ENCODE peak calls at places on chromosome 14, in four cellular contexts. V is naive thymus-derived CD4-positive, alpha-beta T cell; H is hepatocyte; G is tibial nerve. A is an unnamed sample.

GRCh38 chr14:21090194-21090939 is 8.1 kb downstream of the ZNF219 start:
- DNase-seq in V (no peak), H (no peak), G (no peak), A (no peak)

GRCh38 chr14:49861581-49861922 is 9.0 kb upstream of the NEMF start:
- DNase-seq in V (no peak), H (peak; percentile 72), G (peak; percentile 70), A (peak; percentile 85)

GRCh38 chr14:60650382-60650961 is 1.2 kb upstream of the SIX1 start:
- DNase-seq in V (no peak), H (no peak), G (no peak), A (peak; percentile 43)

GRCh38 chr14:75453817-75454434 is 26.1 kb downstream of the JDP2 start:
- DNase-seq in V (peak; percentile 16), H (no peak), G (no peak), A (no peak)

GRCh38 chr14:73231874-73232851 is 5.1 kb upstream of the PAPLN start:
- DNase-seq in V (no peak), H (peak; percentile 29), G (no peak), A (no peak)

GRCh38 chr14:88992011-88992410 is 167.6 kb downstream of the TTC8 start:
- DNase-seq in V (no peak), H (no peak), G (no peak), A (no peak)

GRCh38 chr14:88576222-88576621 is 13.4 kb downstream of the ZC3H14 start:
- DNase-seq in V (no peak), H (no peak), G (no peak), A (no peak)

GRCh38 chr14:70254476-70254961 is 65.8 kb upstream of the SLC8A3 start:
- DNase-seq in V (no peak), H (peak; percentile 84), G (no peak), A (peak; percentile 16)

GRCh38 chr14:68397827-68398226 is 395.0 kb downstream of the ZFP36L1 start:
- DNase-seq in V (no peak), H (peak; percentile 46), G (no peak), A (no peak)

GRCh38 chr14:75373133-75373532 is 54.7 kb upstream of the JDP2 start:
- DNase-seq in V (no peak), H (no peak), G (no peak), A (no peak)

GRCh38 chr14:50407089-50407813 is 10.6 kb upstream of the CDKL1 start:
- DNase-seq in V (no peak), H (peak; percentile 19), G (no peak), A (no peak)

GRCh38 chr14:20468773-20469241 is 399 bp upstream of the PNP start:
- DNase-seq in V (no peak), H (peak; percentile 16), G (no peak), A (no peak)

GRCh38 chr14:76024211-76024907 is 38.8 kb downstream of the IFT43 start:
- DNase-seq in V (no peak), H (no peak), G (no peak), A (no peak)

GRCh38 chr14:40733206-40733605 is 873.5 kb upstream of the LRFN5 start:
- DNase-seq in V (no peak), H (no peak), G (no peak), A (no peak)

GRCh38 chr14:59463773-59464650 is 1.2 kb downstream of the GPR135 start:
- DNase-seq in V (peak; percentile 12), H (peak; percentile 50), G (no peak), A (no peak)

GRCh38 chr14:39383026-39383626 is 49.1 kb downstream of the FBXO33 start:
- DNase-seq in V (peak; percentile 12), H (no peak), G (no peak), A (no peak)

GRCh38 chr14:25400607-25401206 is 350.8 kb upstream of the STXBP6 start:
- DNase-seq in V (no peak), H (peak; percentile 81), G (peak; percentile 83), A (peak; percentile 50)

GRCh38 chr14:72476657-72477499 is 417.0 kb downstream of the DPF3 start:
- DNase-seq in V (peak; percentile 31), H (peak; percentile 20), G (no peak), A (no peak)

GRCh38 chr14:93619176-93619793 is 169.0 kb downstream of the PRIMA1 start:
- DNase-seq in V (no peak), H (peak; percentile 65), G (peak; percentile 34), A (peak; percentile 57)

GRCh38 chr14:105486974-105487448 is 325 bp downstream of the CRIP1 start:
- DNase-seq in V (peak; percentile 34), H (no peak), G (peak; percentile 58), A (no peak)

GRCh38 chr14:21149641-21150367 is 6.1 kb downstream of the OR5AU1 start:
- DNase-seq in V (no peak), H (no peak), G (no peak), A (no peak)

GRCh38 chr14:74793506-74794155 is 30.5 kb downstream of the YLPM1 start:
- DNase-seq in V (peak; percentile 50), H (no peak), G (peak; percentile 12), A (no peak)

GRCh38 chr14:75198291-75198933 is 22.0 kb upstream of the TMED10 start:
- DNase-seq in V (no peak), H (no peak), G (no peak), A (no peak)

GRCh38 chr14:20512139-20512905 is 7.0 kb downstream of the RNASE10 start:
- DNase-seq in V (no peak), H (no peak), G (no peak), A (no peak)

GRCh38 chr14:24889843-24890242 is 160.1 kb downstream of the STXBP6 start:
- DNase-seq in V (no peak), H (no peak), G (no peak), A (no peak)

GRCh38 chr14:105737504-105738246 is 211.3 kb downstream of the TMEM121 start:
- DNase-seq in V (no peak), H (no peak), G (no peak), A (no peak)

GRCh38 chr14:93008381-93008780 is 85.4 kb downstream of the CHGA start:
- DNase-seq in V (no peak), H (no peak), G (no peak), A (no peak)

GRCh38 chr14:100256339-100256895 is 17.5 kb downstream of the YY1 start:
- DNase-seq in V (no peak), H (no peak), G (no peak), A (no peak)

GRCh38 chr14:100246809-100247428 is 8.0 kb downstream of the YY1 start:
- DNase-seq in V (peak; percentile 37), H (peak; percentile 77), G (no peak), A (peak; percentile 89)

GRCh38 chr14:100250732-100251465 is 12.0 kb downstream of the YY1 start:
- DNase-seq in V (no peak), H (no peak), G (no peak), A (no peak)

DNA sequence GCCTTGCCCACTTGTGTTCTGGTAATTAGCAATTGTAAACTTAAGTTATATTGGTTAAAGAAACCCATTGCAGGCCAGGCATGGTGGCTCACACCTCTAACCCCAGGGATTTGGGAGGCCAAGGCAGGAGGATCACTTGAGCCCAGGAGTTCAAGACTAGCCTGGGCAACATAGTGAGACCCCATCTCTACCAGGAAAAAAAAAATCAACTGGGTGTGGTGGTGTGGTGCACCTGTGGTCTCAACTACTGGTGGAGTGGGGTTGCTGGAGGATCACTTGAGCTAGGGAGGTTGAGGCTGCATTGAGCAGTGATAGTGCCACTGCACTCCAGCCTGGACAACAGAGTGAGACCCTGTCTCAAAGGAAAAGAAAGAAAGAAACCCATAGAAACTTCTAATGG is 13.7 kb downstream of the YY1 start:
- DNase-seq in V (no peak), H (no peak), G (no peak), A (no peak)
- H3K4me1 ChIP-seq in V (peaks cover 57% of the 10 kb centered on the region), H (peaks cover 4% of the 10 kb centered on the region), G (no peaks in the 10 kb centered on the region), A (peaks cover 4% of the 10 kb centered on the region)

GRCh38 chr14:99441157-99441870 is 39.3 kb downstream of the SETD3 start:
- DNase-seq in V (no peak), H (peak; percentile 39), G (no peak), A (no peak)
- H3K36me3 ChIP-seq in V (no peaks in the 10 kb centered on the region), H (no peaks in the 10 kb centered on the region), G (no peaks in the 10 kb centered on the region), A (peaks cover 3% of the 10 kb centered on the region)

DNA sequence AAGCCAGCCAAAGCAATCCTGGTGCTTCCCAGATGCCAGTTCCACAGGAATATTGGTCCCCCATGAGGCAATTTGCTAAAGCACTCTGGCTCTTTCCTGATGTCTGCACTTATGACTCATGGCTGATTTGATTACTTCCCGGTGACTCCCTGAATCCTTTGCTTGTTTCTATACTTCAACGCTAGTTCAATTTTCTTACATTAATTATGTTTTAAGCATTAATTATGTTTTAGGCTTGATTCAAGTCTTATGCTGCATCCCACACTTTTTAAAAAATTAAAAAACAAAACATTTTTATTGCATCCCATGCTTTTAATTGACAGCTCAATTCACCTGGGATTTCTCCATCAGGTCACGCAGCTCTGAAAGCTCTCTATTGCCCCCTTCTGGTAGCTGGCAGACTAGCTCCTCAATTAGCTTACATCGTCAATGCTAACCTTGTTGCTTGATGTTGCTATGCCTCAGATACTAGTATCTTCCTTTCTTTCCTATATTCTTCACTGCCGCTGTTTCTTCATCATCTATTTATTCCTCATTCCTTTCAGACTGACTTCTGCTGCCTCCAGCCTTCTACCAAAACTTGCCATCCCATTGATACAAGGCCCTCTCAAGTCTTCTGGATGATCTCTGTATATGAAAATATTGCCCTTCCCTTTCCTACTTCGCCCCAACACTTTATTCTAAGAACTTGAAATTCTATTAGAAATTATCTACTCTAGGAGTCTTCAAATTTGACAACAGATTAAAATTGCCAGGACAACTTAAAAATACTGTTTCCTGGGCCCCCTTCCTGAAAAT is 32.0 kb downstream of the TSHR start:
- DNase-seq in V (peak; percentile 64), H (peak; percentile 85), G (peak; percentile 77), A (peak; percentile 58)
- H3K4me1 ChIP-seq in V (no peaks in the 10 kb centered on the region), H (no peaks in the 10 kb centered on the region), G (no peaks in the 10 kb centered on the region), A (no peaks in the 10 kb centered on the region)

GRCh38 chr14:103700753-103701490 is 14.3 kb downstream of the XRCC3 start:
- DNase-seq in V (no peak), H (no peak), G (no peak), A (no peak)

GRCh38 chr14:103699901-103700752 is 15.1 kb downstream of the XRCC3 start:
- DNase-seq in V (no peak), H (no peak), G (no peak), A (no peak)

GRCh38 chr14:103698380-103699260 is 16.6 kb downstream of the XRCC3 start:
- DNase-seq in V (no peak), H (no peak), G (no peak), A (no peak)

GRCh38 chr14:103697601-103698379 is 17.5 kb downstream of the XRCC3 start:
- DNase-seq in V (no peak), H (no peak), G (no peak), A (no peak)

DNA sequence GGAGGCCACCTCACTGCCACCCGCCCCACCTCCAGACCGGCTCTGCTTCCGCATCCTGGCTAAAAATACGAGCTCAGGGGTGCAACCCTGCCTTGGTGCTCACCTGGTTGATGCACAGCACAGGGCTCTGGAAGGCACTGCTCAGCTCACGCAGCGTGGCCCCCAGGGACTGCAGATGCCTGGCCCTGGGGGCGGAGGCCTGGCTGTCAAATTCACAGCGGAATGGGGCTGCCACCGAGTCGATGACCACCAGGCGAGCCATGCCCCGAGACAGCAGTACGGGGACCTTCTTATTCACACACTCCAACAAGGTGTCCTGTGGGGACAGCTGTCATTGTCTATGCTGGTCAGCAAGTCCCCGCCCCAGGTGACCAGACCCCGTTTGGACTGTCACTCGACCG is 16.0 kb downstream of the XRCC3 start:
- DNase-seq in V (no peak), H (no peak), G (no peak), A (no peak)
- H3K36me3 ChIP-seq in V (peaks cover 5% of the 10 kb centered on the region), H (no peaks in the 10 kb centered on the region), G (no peaks in the 10 kb centered on the region), A (peaks cover 79% of the 10 kb centered on the region)

A was measured in HAP-1.